ENCODE peak calls at places on chromosomes 11 and 22, in four cellular contexts. S is transverse colon, U is HCT116, B is GM12878. E is an unnamed sample.
A peak's percentile ranks its signal among the peaks of the same experiment; 100 is the strongest.

GRCh38 chr11:88297320-88298263 is 39.9 kb downstream of the CTSC start:
- DNase-seq in B (no peak), S (no peak), U (no peak), E (no peak)

GRCh38 chr11:72777755-72778278 is 16.0 kb downstream of the STARD10 start:
- DNase-seq in S (peak; percentile 37), U (no peak), B (no peak), E (no peak)

GRCh38 chr11:70019576-70020011 is 58.5 kb upstream of the ANO1 start:
- DNase-seq in U (no peak), B (no peak), S (no peak), E (no peak)

GRCh38 chr22:45268167-45268957 is 16.4 kb upstream of the UPK3A start:
- DNase-seq in S (peak; percentile 45), B (no peak), U (no peak), E (no peak)

GRCh38 chr11:92297551-92298237 is 73.1 kb downstream of the FAT3 start:
- DNase-seq in U (no peak), B (no peak), S (no peak), E (no peak)

GRCh38 chr22:38697055-38697980 is 3.4 kb downstream of the JOSD1 start:
- DNase-seq in U (no peak), B (no peak), S (no peak), E (no peak)

GRCh38 chr11:76234704-76235232 is 28.5 kb upstream of the WNT11 start:
- DNase-seq in U (no peak), B (no peak), S (no peak), E (no peak)

GRCh38 chr11:107770546-107770945 is 58.7 kb upstream of the SLN start:
- DNase-seq in U (no peak), B (no peak), S (no peak), E (no peak)

GRCh38 chr11:74338963-74339362 is 27.5 kb upstream of the P4HA3 start:
- DNase-seq in S (peak; percentile 35), B (no peak), U (no peak), E (no peak)

GRCh38 chr11:14075118-14075601 is 112.6 kb downstream of the SPON1 start:
- DNase-seq in U (no peak), B (no peak), S (no peak), E (no peak)

GRCh38 chr22:37043828-37044538 is 7.6 kb upstream of the KCTD17 start:
- DNase-seq in S (peak; percentile 89), B (no peak), U (peak; percentile 47), E (no peak)
- TF ChIP-seq CTCF in S (peak; percentile 89), B (peak; percentile 81), U (peak; percentile 88), E (no peak)

DNA sequence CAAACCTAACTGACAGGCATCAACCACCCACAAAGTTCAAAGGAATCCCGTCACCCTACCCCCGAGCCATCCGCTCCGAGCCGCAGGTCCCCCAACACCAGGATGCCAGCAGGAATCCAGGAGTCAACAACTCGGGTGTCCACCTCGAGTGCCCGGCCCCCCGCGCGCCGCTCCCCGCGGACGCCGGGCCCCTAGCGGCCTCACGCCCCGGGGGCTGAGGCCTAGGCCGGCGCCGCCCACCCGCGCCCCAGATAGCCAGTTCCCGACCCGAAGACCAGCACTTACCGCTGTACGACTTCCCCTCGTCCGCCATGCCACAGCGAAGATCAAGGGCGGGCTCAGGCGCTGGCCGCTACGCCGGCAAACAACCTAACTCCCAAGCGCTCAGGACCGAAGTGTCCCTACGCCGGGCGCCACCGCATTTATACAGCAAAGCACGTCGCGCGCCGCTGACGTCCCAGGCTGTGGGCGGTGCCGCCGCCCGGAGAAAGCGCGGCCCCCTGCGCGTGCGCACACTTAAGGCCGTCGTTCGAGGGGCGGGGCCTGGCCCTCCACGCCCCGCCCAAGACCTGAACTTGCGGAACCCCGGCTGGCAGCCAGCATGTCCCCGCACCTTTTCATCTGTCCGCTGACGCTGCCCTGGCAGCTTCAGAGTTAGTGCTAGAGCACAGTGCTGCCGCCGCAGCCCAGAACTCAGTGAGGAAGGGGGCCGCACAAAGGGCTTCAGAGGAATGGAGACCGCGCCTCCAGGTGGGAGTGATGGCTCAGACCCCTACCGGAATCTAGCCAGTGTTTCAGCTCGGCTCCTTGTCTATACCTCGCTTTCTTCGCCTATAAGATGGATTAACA is at the start of gene NXF1:
- DNase-seq in U (peak; percentile 90), S (peak; percentile 96), B (peak; percentile 80), E (peak; percentile 95)
- TF ChIP-seq POLR2AphosphoS5 in U (peak; percentile 100), S (peak; percentile 100), B (peak; percentile 100), E (peak; percentile 95)

DNA sequence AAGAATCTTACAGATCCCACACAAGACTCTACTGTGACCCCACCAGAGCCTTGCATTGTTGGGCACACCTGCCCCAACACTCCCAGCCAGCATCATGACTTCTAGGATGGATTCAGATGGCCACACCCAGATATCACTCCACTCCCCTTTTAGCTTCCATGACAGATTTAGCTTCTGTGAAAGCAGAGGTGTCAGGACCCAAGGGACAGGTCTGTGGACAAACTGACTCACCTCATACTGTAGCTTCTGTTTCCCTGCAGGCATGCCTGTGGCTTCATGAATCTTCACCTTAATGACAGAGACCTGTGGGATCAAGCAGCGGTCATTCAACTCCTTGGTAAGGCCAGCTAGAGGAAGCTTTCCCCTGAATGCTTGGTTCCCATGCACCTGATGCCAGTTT is 8.5 kb upstream of the TBC1D10A start:
- DNase-seq in S (no peak), B (no peak), U (no peak), E (no peak)
- H3K27ac ChIP-seq in S (no peak overlapping the region), B (no peak overlapping the region), U (no peak overlapping the region), E (no peak overlapping the region)

GRCh38 chr22:42562684-42563083 is 8.9 kb downstream of the SERHL2 start:
- DNase-seq in S (no peak), B (no peak), U (no peak), E (no peak)

GRCh38 chr22:42560381-42560780 is 6.6 kb downstream of the SERHL2 start:
- DNase-seq in B (no peak), U (no peak), S (no peak), E (no peak)

GRCh38 chr22:42561856-42562255 is 8.1 kb downstream of the SERHL2 start:
- DNase-seq in S (no peak), B (no peak), U (no peak), E (no peak)

GRCh38 chr22:42562282-42562681 is 8.5 kb downstream of the SERHL2 start:
- DNase-seq in S (no peak), B (no peak), U (no peak), E (no peak)

GRCh38 chr22:42560781-42561180 is 7.0 kb downstream of the SERHL2 start:
- DNase-seq in U (no peak), B (no peak), S (no peak), E (no peak)
- TF ChIP-seq CTCF in U (peak; percentile 74), B (peak; percentile 53), S (peak; percentile 31), E (no peak)

DNA sequence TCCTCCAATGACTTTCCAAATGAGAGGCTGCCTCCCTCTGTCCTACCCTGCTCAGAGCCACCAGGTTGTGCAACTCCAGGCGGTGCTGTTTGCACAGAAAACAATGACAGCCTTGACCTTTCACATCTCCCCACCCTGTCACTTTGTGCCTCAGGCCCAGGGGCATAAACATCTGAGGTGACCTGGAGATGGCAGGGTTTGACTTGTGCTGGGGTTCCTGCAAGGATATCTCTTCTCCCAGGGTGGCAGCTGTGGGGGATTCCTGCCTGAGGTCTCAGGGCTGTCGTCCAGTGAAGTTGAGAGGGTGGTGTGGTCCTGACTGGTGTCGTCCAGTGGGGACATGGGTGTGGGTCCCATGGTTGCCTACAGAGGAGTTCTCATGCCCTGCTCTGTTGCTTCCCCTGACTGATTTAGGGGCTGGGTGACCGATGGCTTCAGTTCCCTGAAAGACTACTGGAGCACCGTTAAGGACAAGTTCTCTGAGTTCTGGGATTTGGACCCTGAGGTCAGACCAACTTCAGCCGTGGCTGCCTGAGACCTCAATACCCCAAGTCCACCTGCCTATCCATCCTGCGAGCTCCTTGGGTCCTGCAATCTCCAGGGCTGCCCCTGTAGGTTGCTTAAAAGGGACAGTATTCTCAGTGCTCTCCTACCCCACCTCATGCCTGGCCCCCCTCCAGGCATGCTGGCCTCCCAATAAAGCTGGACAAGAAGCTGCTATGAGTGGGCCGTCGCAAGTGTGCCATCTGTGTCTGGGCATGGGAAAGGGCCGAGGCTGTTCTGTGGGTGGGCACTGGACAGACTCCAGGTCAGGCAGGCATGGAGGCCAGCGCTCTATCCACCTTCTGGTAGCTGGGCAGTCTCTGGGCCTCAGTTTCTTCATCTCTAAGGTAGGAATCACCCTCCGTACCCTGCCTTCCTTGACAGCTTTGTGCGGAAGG is 2.9 kb downstream of the APOC3 start:
- DNase-seq in S (no peak), B (no peak), U (no peak), E (no peak)
- TF ChIP-seq POLR2AphosphoS5 in S (no peak), B (no peak), U (no peak), E (no peak)

GRCh38 chr11:9747816-9748215 is 83.9 kb downstream of the SWAP70 start:
- DNase-seq in B (no peak), U (no peak), S (no peak), E (no peak)
- H3K27ac ChIP-seq in B (no peak overlapping the region), U (no peak overlapping the region), S (peak overlapping the region; percentile 47), E (peak overlapping the region; percentile 7)

E was measured in vagina.